ENCODE peak calls at places on chromosomes 1 and 21, in nine cellular contexts. B is prostate gland; N is amniotic stem cell; I is H7; O is effector memory CD4-positive, alpha-beta T cell; T is colonic mucosa; G is glutamatergic neuron; M is activated CD4-positive, alpha-beta T cell treated with anti-CD3 and anti-CD28 coated beads for 36 hours; R is posterior cingulate gyrus. C is an unnamed sample.

GRCh38 chr1:21687081-21687529 is 17.9 kb upstream of the RAP1GAP start:
- DNase-seq in O (no peak), G (no peak), T (no peak), B (no peak), N (no peak), I (no peak), M (no peak), R (no peak), C (no peak)

GRCh38 chr21:20996421-20997307 is 1.5 kb upstream of the NCAM2 start:
- DNase-seq in G (peak), B (no peak), M (no peak), N (no peak), O (no peak), I (peak), T (no peak), R (no peak), C (no peak)

GRCh38 chr1:231172411-231172810 is 10.6 kb downstream of the TRIM67 start:
- DNase-seq in M (no peak), O (no peak), I (no peak), N (no peak), G (no peak), T (no peak), R (no peak), B (no peak), C (no peak)

GRCh38 chr1:195981448-195982139 is 626.6 kb downstream of the KCNT2 start:
- DNase-seq in I (no peak), O (no peak), T (no peak), N (no peak), B (no peak), M (no peak), G (no peak), R (no peak), C (no peak)

GRCh38 chr1:212457740-212458338 is 25.1 kb downstream of the NENF start:
- DNase-seq in T (peak), M (peak), I (peak), N (no peak), O (no peak), B (no peak), G (peak), R (peak), C (no peak)

GRCh38 chr21:42062543-42063022 is 8.5 kb upstream of the UMODL1 start:
- DNase-seq in O (peak), B (no peak), N (no peak), I (peak), M (peak), G (no peak), T (peak), R (no peak), C (no peak)

GRCh38 chr1:109391626-109392025 is 6.1 kb downstream of the SORT1 start:
- DNase-seq in B (no peak), O (no peak), I (no peak), R (no peak), N (no peak), M (no peak), G (no peak), T (no peak), C (no peak)

GRCh38 chr1:30638811-30639210 is 84.6 kb downstream of the MATN1 start:
- DNase-seq in T (no peak), N (no peak), G (no peak), R (no peak), M (no peak), I (no peak), O (no peak), B (no peak), C (no peak)

GRCh38 chr1:212595787-212596714 is 12.5 kb upstream of the ATF3 start:
- DNase-seq in I (peak), G (no peak), N (peak), R (no peak), B (peak), O (no peak), T (peak), M (peak), C (no peak)

GRCh38 chr1:114122891-114123621 is 30.6 kb downstream of the SYT6 start:
- DNase-seq in G (peak), I (peak), R (no peak), O (no peak), N (no peak), B (no peak), T (no peak), M (no peak), C (no peak)

GRCh38 chr1:21663251-21663950 is 5.8 kb downstream of the RAP1GAP start:
- DNase-seq in N (no peak), G (no peak), T (no peak), M (no peak), R (no peak), O (no peak), I (peak), B (no peak), C (peak)

GRCh38 chr21:35603471-35603870 is 456.9 kb downstream of the SETD4 start:
- DNase-seq in G (no peak), N (no peak), O (no peak), R (no peak), I (peak), T (no peak), B (no peak), M (no peak), C (no peak)

GRCh38 chr21:46116189-46116845 is 18.4 kb downstream of the COL6A2 start:
- DNase-seq in T (no peak), N (no peak), O (no peak), B (no peak), M (peak), I (peak), R (peak), G (peak), C (no peak)

GRCh38 chr1:32500387-32501209 is 35.7 kb downstream of the ZBTB8B start:
- DNase-seq in G (peak), N (no peak), T (peak), R (peak), I (peak), O (no peak), B (peak), M (peak), C (no peak)

GRCh38 chr1:241985787-241986186 is 13.1 kb downstream of the MAP1LC3C start:
- DNase-seq in N (peak), M (peak), T (peak), G (peak), O (no peak), B (no peak), R (peak), I (peak), C (no peak)

GRCh38 chr21:42760977-42761751 is 107.7 kb downstream of the PDE9A start:
- DNase-seq in G (peak), R (no peak), T (no peak), B (no peak), N (no peak), M (no peak), O (no peak), I (no peak), C (no peak)

GRCh38 chr1:184754479-184755225 is at the start of gene EDEM3:
- DNase-seq in T (peak), B (peak), G (peak), O (peak), R (peak), N (peak), I (peak), M (peak), C (peak)

GRCh38 chr1:28517649-28517999 is 11.8 kb downstream of the RCC1 start:
- DNase-seq in O (no peak), M (peak), N (no peak), G (no peak), I (peak), B (no peak), T (peak), R (no peak), C (no peak)

GRCh38 chr1:66575739-66576138 is 41.8 kb downstream of the SGIP1 start:
- DNase-seq in I (no peak), N (peak), G (no peak), T (no peak), B (no peak), M (no peak), O (no peak), R (no peak), C (no peak)

GRCh38 chr1:19405761-19406481 is 79.4 kb downstream of the CAPZB start:
- DNase-seq in I (no peak), R (no peak), M (no peak), G (peak), B (no peak), T (peak), N (no peak), O (no peak), C (no peak)

GRCh38 chr1:168202941-168203654 is 22.7 kb upstream of the SFT2D2 start:
- DNase-seq in O (no peak), M (no peak), I (no peak), B (no peak), G (no peak), R (no peak), N (peak), T (no peak), C (no peak)

GRCh38 chr1:41802532-41803501 is 115.9 kb downstream of the HIVEP3 start:
- DNase-seq in M (no peak), N (no peak), O (no peak), R (peak), T (no peak), B (peak), G (no peak), I (no peak), C (peak)

GRCh38 chr1:31414692-31415370 is 1.8 kb downstream of the SERINC2 start:
- DNase-seq in O (no peak), I (peak), R (no peak), T (no peak), N (no peak), B (no peak), G (no peak), M (no peak), C (no peak)

GRCh38 chr1:24903955-24904730 is 25.9 kb downstream of the RUNX3 start:
- DNase-seq in R (peak), G (no peak), I (peak), B (no peak), M (peak), T (no peak), O (no peak), N (no peak), C (no peak)

GRCh38 chr1:167599839-167600581 is 30.0 kb upstream of the RCSD1 start:
- DNase-seq in G (no peak), I (peak), O (no peak), B (no peak), M (peak), T (peak), N (no peak), R (no peak), C (peak)

GRCh38 chr21:43716376-43717165 is 2.4 kb upstream of the PDXK start:
- DNase-seq in N (no peak), O (no peak), B (no peak), I (no peak), T (no peak), M (no peak), G (no peak), R (no peak), C (no peak)

GRCh38 chr1:74629283-74629682 is 44.3 kb downstream of the ERICH3 start:
- DNase-seq in B (no peak), R (no peak), G (peak), M (no peak), O (no peak), I (peak), T (no peak), N (no peak), C (no peak)

GRCh38 chr21:39663066-39663465 is 50.3 kb downstream of the B3GALT5 start:
- DNase-seq in N (no peak), O (no peak), B (no peak), G (no peak), R (no peak), I (no peak), T (peak), M (no peak), C (no peak)

GRCh38 chr21:32521736-32522360 is 63.5 kb downstream of the TCP10L start:
- DNase-seq in T (no peak), M (no peak), B (no peak), I (no peak), R (no peak), G (no peak), N (no peak), O (no peak), C (no peak)

GRCh38 chr1:93692001-93692400 is 10.4 kb upstream of the BCAR3 start:
- DNase-seq in I (no peak), B (no peak), N (no peak), O (no peak), R (no peak), T (no peak), G (no peak), M (no peak), C (no peak)

GRCh38 chr1:23344987-23345472 is 946 bp upstream of the HNRNPR start:
- DNase-seq in M (no peak), T (peak), I (peak), G (no peak), R (no peak), B (no peak), N (no peak), O (no peak), C (no peak)

GRCh38 chr1:13809461-13810159 is 109.6 kb downstream of the PRDM2 start:
- DNase-seq in B (no peak), I (no peak), T (no peak), O (no peak), G (no peak), M (peak), R (no peak), N (no peak), C (no peak)

GRCh38 chr1:247864644-247865043 is 7.7 kb downstream of the TRIM58 start:
- DNase-seq in G (no peak), I (no peak), B (no peak), M (no peak), O (no peak), T (no peak), N (no peak), R (no peak), C (no peak)

GRCh38 chr21:25963186-25963585 is 207.4 kb downstream of the APP start:
- DNase-seq in M (no peak), I (no peak), G (no peak), O (no peak), N (no peak), R (no peak), T (peak), B (peak), C (no peak)

GRCh38 chr1:29125237-29125641 is 1.5 kb upstream of the TMEM200B start:
- DNase-seq in R (no peak), N (no peak), M (no peak), T (no peak), O (no peak), I (no peak), B (no peak), G (no peak), C (no peak)

GRCh38 chr1:2025491-2025981 is 6.4 kb downstream of the GABRD start:
- DNase-seq in O (no peak), N (no peak), M (peak), B (no peak), T (no peak), R (no peak), I (no peak), G (no peak), C (no peak)

GRCh38 chr1:2481885-2482284 is 5.8 kb downstream of the PLCH2 start:
- DNase-seq in B (no peak), R (no peak), N (no peak), I (no peak), O (no peak), G (no peak), T (no peak), M (no peak), C (no peak)

GRCh38 chr1:154557939-154558609 is 388 bp downstream of the UBE2Q1 start:
- DNase-seq in N (no peak), M (peak), O (no peak), I (no peak), G (peak), B (peak), T (peak), R (peak), C (no peak)

GRCh38 chr1:220176540-220176939 is 82.6 kb downstream of the IARS2 start:
- DNase-seq in T (no peak), N (no peak), O (no peak), G (no peak), M (no peak), B (no peak), R (no peak), I (no peak), C (no peak)